ENCODE peak calls at places on chromosomes 16 and 17, in eight cellular contexts. I is uterus, E is neural progenitor cell, A is BJ, N is hypothalamus, F is H9, T is midbrain, O is NCI-H1417. D is an unnamed sample.

GRCh38 chr16:89378947-89379771 is 111.2 kb downstream of the ANKRD11 start:
- DNase-seq in I (no peak), E (no peak), A (no peak), N (no peak), F (no peak), T (no peak), O (no peak), D (no peak)

GRCh38 chr16:21223787-21224186 is 9.7 kb upstream of the ANKS4B start:
- DNase-seq in I (no peak), E (no peak), A (no peak), N (no peak), F (peak), T (no peak), O (no peak), D (peak)

GRCh38 chr16:1809281-1809801 is 15.8 kb upstream of the IGFALS start:
- DNase-seq in I (no peak), E (peak), A (no peak), N (no peak), F (peak), T (no peak), O (no peak), D (peak)

GRCh38 chr17:14373587-14374259 is 72.8 kb downstream of the HS3ST3B1 start:
- DNase-seq in I (no peak), E (no peak), A (no peak), N (no peak), F (no peak), T (no peak), O (no peak), D (no peak)

GRCh38 chr16:28883221-28883996 is 5.1 kb downstream of the ATP2A1 start:
- DNase-seq in I (no peak), E (no peak), A (no peak), N (no peak), F (peak), T (no peak), O (no peak), D (peak)

GRCh38 chr16:30656974-30657865 is 1.0 kb upstream of the FBRS start:
- DNase-seq in I (no peak), E (no peak), A (no peak), N (no peak), F (no peak), T (no peak), O (peak), D (no peak)

GRCh38 chr16:74774223-74775139 is at the start of gene FA2H:
- DNase-seq in I (no peak), E (peak), A (no peak), N (peak), F (peak), T (peak), O (peak), D (peak)

GRCh38 chr17:6648181-6648580 is 3.2 kb downstream of the MED31 start:
- DNase-seq in I (no peak), E (no peak), A (no peak), N (no peak), F (no peak), T (no peak), O (peak), D (peak)